ENCODE peak calls at places on chromosomes 6 and 20, in six cellular contexts. V is NCI-H446, U is glutamatergic neuron, O is DMS79 treated with DMSO at 0.1 percent for 48 hours, T is fibroblast of villous mesenchyme, H is pancreas. Y is an unnamed sample.

GRCh38 chr6:136774228-136775041 is 17.8 kb downstream of the MAP3K5 start:
- DNase-seq in V (no peak), H (no peak), O (peak; percentile 21), U (no peak), T (peak; percentile 91), Y (peak; percentile 38)

GRCh38 chr20:31602779-31603441 is 2.2 kb upstream of the ID1 start:
- DNase-seq in V (no peak), O (peak; percentile 23), T (peak; percentile 87), H (no peak), U (no peak), Y (peak; percentile 54)

GRCh38 chr6:138404666-138405337 is 779 bp downstream of the HEBP2 start:
- DNase-seq in O (peak; percentile 37), H (peak; percentile 60), U (peak; percentile 26), T (peak; percentile 16), V (no peak), Y (peak; percentile 26)

GRCh38 chr6:163998496-163998895 is 584.0 kb downstream of the QKI start:
- DNase-seq in V (no peak), H (no peak), T (no peak), U (no peak), O (no peak), Y (no peak)

GRCh38 chr20:50561379-50562078 is 51.3 kb downstream of the PTPN1 start:
- DNase-seq in U (no peak), T (peak; percentile 98), H (no peak), V (no peak), O (no peak), Y (peak; percentile 91)

GRCh38 chr6:21098134-21098533 is 495.4 kb upstream of the SOX4 start:
- DNase-seq in T (no peak), H (no peak), U (no peak), O (no peak), V (no peak), Y (no peak)

GRCh38 chr6:42038811-42039408 is 11.4 kb upstream of the TAF8 start:
- DNase-seq in T (peak; percentile 95), O (no peak), H (no peak), U (no peak), V (no peak), Y (no peak)

GRCh38 chr20:9918360-9918759 is 79.5 kb upstream of the PAK5 start:
- DNase-seq in H (no peak), U (no peak), V (no peak), T (no peak), O (no peak), Y (no peak)

GRCh38 chr6:2667617-2668016 is 83.1 kb downstream of the MYLK4 start:
- DNase-seq in U (no peak), T (no peak), O (no peak), V (no peak), H (no peak), Y (no peak)

GRCh38 chr20:58133020-58133419 is 95.4 kb downstream of the ANKRD60 start:
- DNase-seq in H (no peak), V (no peak), U (no peak), T (peak; percentile 60), O (no peak), Y (no peak)

Y was measured in AG20443.